ENCODE peak calls at places on chromosomes 13 and 19, in six cellular contexts. E, G, D, P, V and B are unnamed samples.

GRCh38 chr13:111949311-111949710 is 117.6 kb upstream of the SOX1 start:
- DNase-seq in D (no peak), G (no peak), E (no peak), P (no peak), V (no peak), B (no peak)

GRCh38 chr19:37691881-37692504 is 27.6 kb downstream of the ZNF607 start:
- DNase-seq in D (peak), V (peak), G (peak), E (peak), P (peak), B (no peak)

GRCh38 chr13:55937180-55937579 is 1203.5 kb upstream of the PRR20A start:
- DNase-seq in E (no peak), D (no peak), V (no peak), G (no peak), P (no peak), B (no peak)

GRCh38 chr19:48154003-48154402 is 16.1 kb downstream of the LIG1 start:
- DNase-seq in E (peak), D (no peak), V (peak), G (no peak), P (no peak), B (no peak)

GRCh38 chr19:58181902-58182576 is 822 bp upstream of the ZNF274 start:
- DNase-seq in G (no peak), V (peak), D (peak), P (peak), E (peak), B (peak)

GRCh38 chr13:67353891-67354459 is 123.8 kb upstream of the PCDH9 start:
- DNase-seq in G (no peak), V (no peak), E (no peak), P (no peak), D (no peak), B (no peak)

GRCh38 chr19:343941-344624 is 513 bp downstream of the MIER2 start:
- DNase-seq in P (peak), D (peak), V (no peak), E (peak), G (no peak), B (peak)

GRCh38 chr13:74767031-74767430 is 632.8 kb upstream of the KLF12 start:
- DNase-seq in E (no peak), V (no peak), G (no peak), P (no peak), D (no peak), B (no peak)

GRCh38 chr13:42875448-42876269 is 94.3 kb downstream of the FAM216B start:
- DNase-seq in V (no peak), D (no peak), P (peak), E (peak), G (peak), B (no peak)

GRCh38 chr19:54469496-54469934 is 3.6 kb downstream of the CDC42EP5 start:
- DNase-seq in G (no peak), E (peak), P (no peak), V (no peak), D (peak), B (no peak)

GRCh38 chr13:95588721-95589120 is 36.2 kb downstream of the CLDN10 start:
- DNase-seq in D (no peak), P (no peak), E (no peak), V (no peak), G (no peak), B (no peak)

GRCh38 chr19:40744554-40745401 is 5.5 kb downstream of the ACTMAP start:
- DNase-seq in G (no peak), E (no peak), D (peak), P (peak), V (peak), B (no peak)

GRCh38 chr13:44270153-44270552 is 103.5 kb upstream of the SERP2 start:
- DNase-seq in V (no peak), P (no peak), G (no peak), E (no peak), D (no peak), B (no peak)

GRCh38 chr13:48949566-48950506 is 25.9 kb upstream of the FNDC3A start:
- DNase-seq in D (no peak), P (no peak), G (no peak), E (no peak), V (no peak), B (no peak)

GRCh38 chr13:33310245-33311038 is 24.9 kb upstream of the STARD13 start:
- DNase-seq in P (no peak), D (no peak), E (no peak), V (no peak), G (no peak), B (no peak)

GRCh38 chr19:10913716-10914340 is 14.6 kb downstream of the YIPF2 start:
- DNase-seq in G (no peak), D (no peak), E (no peak), V (no peak), P (no peak), B (no peak)

GRCh38 chr19:3324405-3324856 is 42.0 kb upstream of the NFIC start:
- DNase-seq in G (no peak), P (peak), E (peak), V (peak), D (peak), B (peak)

GRCh38 chr13:90752070-90752469 is 595.4 kb upstream of the MIR17HG start:
- DNase-seq in P (no peak), V (no peak), G (no peak), D (no peak), E (no peak), B (no peak)

GRCh38 chr19:17805427-17805826 is 10.5 kb downstream of the B3GNT3 start:
- DNase-seq in D (no peak), V (no peak), P (no peak), E (no peak), G (no peak), B (no peak)

GRCh38 chr13:30738946-30739528 is 3.7 kb downstream of the ALOX5AP start:
- DNase-seq in E (peak), D (no peak), V (no peak), G (no peak), P (no peak), B (no peak)

GRCh38 chr19:51107406-51108065 is 673 bp downstream of the CTU1 start:
- DNase-seq in P (no peak), V (peak), D (peak), G (no peak), E (no peak), B (no peak)

GRCh38 chr19:7874080-7874856 is at the start of gene PRR36:
- DNase-seq in P (peak), V (peak), G (no peak), D (no peak), E (peak), B (no peak)

GRCh38 chr13:27708325-27708724 is 84.0 kb upstream of the GSX1 start:
- DNase-seq in V (no peak), E (no peak), G (no peak), D (no peak), P (no peak), B (no peak)

GRCh38 chr13:47327856-47328255 is 431.0 kb upstream of the HTR2A start:
- DNase-seq in V (no peak), E (no peak), D (no peak), P (no peak), G (no peak), B (no peak)

GRCh38 chr19:11166281-11167142 is 10.9 kb upstream of the SPC24 start:
- DNase-seq in D (no peak), P (no peak), G (no peak), E (no peak), V (no peak), B (no peak)

GRCh38 chr13:105665284-105665683 is 870.2 kb downstream of the EFNB2 start:
- DNase-seq in P (no peak), D (no peak), E (no peak), V (no peak), G (no peak), B (no peak)

GRCh38 chr19:47767349-47767748 is 11.2 kb upstream of the SELENOW start:
- DNase-seq in V (no peak), P (no peak), G (no peak), E (no peak), D (no peak), B (no peak)

GRCh38 chr19:45145270-45146189 is 15.3 kb downstream of the NKPD1 start:
- DNase-seq in E (no peak), G (no peak), D (no peak), V (no peak), P (no peak), B (no peak)

GRCh38 chr13:108313382-108313781 is 43.9 kb downstream of the TNFSF13B start:
- DNase-seq in E (no peak), D (no peak), V (no peak), G (no peak), P (no peak), B (no peak)

GRCh38 chr19:58079792-58080191 is 18.2 kb downstream of the ZSCAN18 start:
- DNase-seq in P (no peak), G (no peak), D (no peak), V (no peak), E (no peak), B (no peak)

GRCh38 chr13:95677564-95678386 is 836 bp downstream of the DNAJC3 start:
- DNase-seq in V (no peak), E (peak), P (peak), D (no peak), G (no peak), B (peak)

GRCh38 chr19:30029721-30030510 is 87.9 kb downstream of the URI1 start:
- DNase-seq in P (no peak), D (no peak), E (peak), G (no peak), V (no peak), B (peak)

GRCh38 chr19:48466571-48467325 is 2.4 kb upstream of the CYTH2 start:
- DNase-seq in G (no peak), E (no peak), V (no peak), D (no peak), P (no peak), B (no peak)

GRCh38 chr19:55472463-55472862 is 4.0 kb upstream of the ZNF628 start:
- DNase-seq in V (peak), E (no peak), D (no peak), P (no peak), G (no peak), B (peak)

GRCh38 chr13:30904043-30904442 is 2.0 kb upstream of the MEDAG start:
- DNase-seq in P (no peak), G (no peak), D (no peak), V (no peak), E (no peak), B (no peak)

GRCh38 chr19:49924004-49924880 is 4.8 kb upstream of the ATF5 start:
- DNase-seq in E (no peak), P (peak), G (no peak), D (no peak), V (no peak), B (no peak)

GRCh38 chr19:13154911-13155471 is 4.8 kb downstream of the IER2 start:
- DNase-seq in G (no peak), P (peak), E (peak), D (peak), V (peak), B (no peak)
- TF ChIP-seq JUN in G (no peak), P (peak), E (no peak), D (no peak), V (no peak), B (no peak)

GRCh38 chr13:113034451-113035208 is 65.6 kb downstream of the MCF2L start:
- DNase-seq in G (no peak), D (peak), E (peak), V (peak), P (peak), B (peak)
- TF ChIP-seq JUN in G (no peak), D (no peak), E (no peak), V (no peak), P (no peak), B (no peak)

DNA sequence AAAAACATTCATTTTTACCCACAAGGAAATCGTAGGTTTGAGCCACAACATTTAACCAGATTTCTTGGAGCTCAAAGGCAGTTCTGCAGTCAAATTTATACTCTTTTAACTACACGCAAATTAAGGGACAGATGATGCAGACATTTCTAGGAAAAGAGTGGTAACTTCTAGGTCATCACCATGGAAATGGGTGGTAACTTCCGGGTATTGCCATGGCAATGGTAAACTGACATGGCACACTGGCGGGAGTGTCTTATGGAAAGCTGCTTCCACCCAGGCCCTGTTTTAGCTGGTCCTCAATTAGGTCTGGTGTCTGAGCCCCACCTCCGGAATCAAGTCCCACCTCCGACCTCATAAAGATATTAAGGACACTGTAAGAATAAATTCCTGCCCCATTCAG is 10.4 kb upstream of the LYPD5 start:
- DNase-seq in G (no peak), E (no peak), P (no peak), D (no peak), V (no peak), B (no peak)
- TF ChIP-seq JUN in G (no peak), E (no peak), P (no peak), D (no peak), V (no peak), B (no peak)

GRCh38 chr13:64446372-64446771 is 2783.8 kb downstream of the PCDH9 start:
- DNase-seq in G (no peak), D (no peak), E (no peak), P (no peak), V (no peak), B (peak)
- TF ChIP-seq JUN in G (no peak), D (no peak), E (no peak), P (no peak), V (no peak), B (no peak)

DNA sequence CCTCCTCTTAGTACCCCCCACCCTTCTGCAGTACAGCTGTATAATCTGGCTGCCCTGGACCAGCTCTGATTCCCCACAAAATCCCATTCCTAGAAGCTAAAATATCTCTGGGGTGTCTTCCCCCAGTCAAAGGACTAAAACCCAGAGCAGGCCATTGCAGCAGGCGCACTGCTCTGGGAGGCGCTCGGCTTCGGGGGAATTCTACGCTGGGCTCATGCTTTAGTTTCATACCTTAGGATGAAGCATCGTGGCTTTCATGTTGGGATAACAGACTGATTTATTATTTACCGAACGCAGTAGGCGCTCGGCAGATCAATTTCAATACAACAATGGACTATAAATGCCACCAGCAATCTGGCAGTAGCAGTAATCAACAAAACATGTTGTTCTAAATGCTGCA is 35.0 kb downstream of the CEBPG start:
- DNase-seq in G (no peak), E (no peak), V (no peak), P (no peak), D (no peak), B (no peak)
- TF ChIP-seq JUN in G (no peak), E (no peak), V (no peak), P (no peak), D (no peak), B (no peak)

DNA sequence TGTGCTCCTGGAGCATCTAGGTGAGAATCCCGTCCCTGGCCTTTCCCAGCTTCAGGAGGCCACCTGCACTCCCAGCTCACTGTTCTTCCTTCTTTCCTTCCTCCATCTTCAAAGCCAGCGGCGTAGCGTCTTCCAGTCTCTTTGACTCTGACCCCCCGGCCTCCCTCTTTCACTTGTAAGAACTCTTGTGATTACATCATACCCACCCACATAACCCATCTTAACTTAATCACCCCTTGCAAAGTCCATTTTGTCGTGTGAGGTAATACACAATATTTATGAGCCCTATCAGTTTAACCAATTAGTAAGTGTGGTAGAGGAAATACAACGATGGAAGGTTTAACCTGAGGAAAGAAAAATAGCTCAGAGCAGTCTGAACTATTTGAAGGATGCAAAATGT is 4.6 kb upstream of the CDC16 start:
- DNase-seq in G (no peak), D (no peak), V (no peak), P (peak), E (no peak), B (no peak)
- TF ChIP-seq JUN in G (no peak), D (no peak), V (no peak), P (no peak), E (no peak), B (no peak)

DNA sequence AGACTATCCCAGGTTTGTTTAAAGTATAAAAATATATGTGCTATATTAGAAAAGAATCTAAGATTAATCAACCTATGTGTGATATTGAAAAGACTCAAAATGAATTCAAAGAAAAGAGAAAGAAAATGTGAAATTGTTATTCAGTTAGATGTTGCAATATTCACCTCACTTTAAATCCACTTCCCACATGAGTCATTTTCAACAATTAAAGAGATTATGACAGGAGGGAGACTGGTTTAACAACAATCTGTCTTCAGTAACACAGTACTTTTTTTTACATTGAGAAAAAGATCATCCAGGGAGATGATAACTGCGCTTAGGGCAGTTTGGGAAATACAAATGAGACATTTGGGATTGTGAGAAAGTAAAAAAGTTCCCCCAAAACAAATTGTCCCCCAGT is 1246.2 kb downstream of the SLITRK1 start:
- DNase-seq in V (no peak), E (no peak), G (no peak), D (no peak), P (no peak), B (no peak)
- TF ChIP-seq JUN in V (no peak), E (no peak), G (no peak), D (no peak), P (no peak), B (no peak)